ENCODE peak calls at places on chromosome 6, in six cellular contexts. L, B, J, M, Z and S are unnamed samples.
A peak's percentile ranks its signal among the peaks of the same experiment; 100 is the strongest.

GRCh38 chr6:159008656-159009288 is 8.8 kb upstream of the RSPH3 start:
- DNase-seq in B (no peak), L (peak; percentile 57), Z (peak; percentile 47), J (no peak), M (no peak), S (no peak)

GRCh38 chr6:21536280-21536766 is 57.2 kb upstream of the SOX4 start:
- DNase-seq in J (no peak), Z (no peak), L (no peak), M (no peak), B (no peak), S (no peak)

GRCh38 chr6:38580030-38580429 is 59.7 kb downstream of the BTBD9 start:
- DNase-seq in B (no peak), L (no peak), J (no peak), M (no peak), Z (no peak), S (no peak)

GRCh38 chr6:148451690-148452089 is 109.1 kb downstream of the SASH1 start:
- DNase-seq in Z (no peak), L (no peak), B (no peak), J (no peak), M (no peak), S (no peak)

GRCh38 chr6:13013681-13014550 is 297.3 kb downstream of the PHACTR1 start:
- DNase-seq in M (no peak), L (peak; percentile 37), Z (peak; percentile 4), J (no peak), B (no peak), S (no peak)

GRCh38 chr6:139426795-139427194 is 52.3 kb upstream of the CITED2 start:
- DNase-seq in L (no peak), J (no peak), B (no peak), Z (no peak), M (no peak), S (no peak)

GRCh38 chr6:35047265-35048011 is 93.7 kb downstream of the TCP11 start:
- DNase-seq in Z (peak; percentile 82), J (peak; percentile 37), M (peak; percentile 55), L (peak; percentile 83), B (no peak), S (no peak)

GRCh38 chr6:26097268-26097875 is 10.1 kb downstream of the HFE start:
- DNase-seq in Z (peak; percentile 78), L (peak; percentile 78), B (no peak), J (no peak), M (peak; percentile 59), S (no peak)

GRCh38 chr6:164303092-164304007 is 888.8 kb downstream of the QKI start:
- DNase-seq in J (no peak), B (no peak), L (peak; percentile 86), Z (peak; percentile 88), M (peak; percentile 32), S (no peak)

GRCh38 chr6:7896465-7896987 is 14.1 kb downstream of the TXNDC5 start:
- DNase-seq in B (no peak), L (no peak), M (no peak), J (no peak), Z (no peak), S (no peak)

GRCh38 chr6:6701864-6702263 is 113.3 kb downstream of the LY86 start:
- DNase-seq in L (no peak), J (no peak), B (no peak), M (no peak), Z (no peak), S (no peak)

GRCh38 chr6:3724451-3725144 is 26.9 kb downstream of the PXDC1 start:
- DNase-seq in M (peak; percentile 48), L (no peak), J (no peak), B (no peak), Z (no peak), S (no peak)

GRCh38 chr6:77034161-77034560 is 429.1 kb downstream of the HTR1B start:
- DNase-seq in B (no peak), Z (peak; percentile 83), M (no peak), L (peak; percentile 92), J (peak; percentile 70), S (peak; percentile 41)

GRCh38 chr6:87407531-87407895 is 259 bp upstream of the CFAP206 start:
- DNase-seq in J (no peak), Z (peak; percentile 44), B (no peak), M (no peak), L (peak; percentile 57), S (no peak)

GRCh38 chr6:89763550-89763949 is 56.0 kb downstream of the MDN1 start:
- DNase-seq in Z (peak; percentile 80), M (no peak), J (no peak), B (no peak), L (peak; percentile 32), S (no peak)

GRCh38 chr6:55220961-55221360 is 46.6 kb downstream of the HCRTR2 start:
- DNase-seq in L (no peak), Z (no peak), B (no peak), M (no peak), J (no peak), S (no peak)
- TF ChIP-seq CTCF in L (no peak), Z (no peak), B (no peak), M (no peak), J (no peak), S (no peak)

DNA sequence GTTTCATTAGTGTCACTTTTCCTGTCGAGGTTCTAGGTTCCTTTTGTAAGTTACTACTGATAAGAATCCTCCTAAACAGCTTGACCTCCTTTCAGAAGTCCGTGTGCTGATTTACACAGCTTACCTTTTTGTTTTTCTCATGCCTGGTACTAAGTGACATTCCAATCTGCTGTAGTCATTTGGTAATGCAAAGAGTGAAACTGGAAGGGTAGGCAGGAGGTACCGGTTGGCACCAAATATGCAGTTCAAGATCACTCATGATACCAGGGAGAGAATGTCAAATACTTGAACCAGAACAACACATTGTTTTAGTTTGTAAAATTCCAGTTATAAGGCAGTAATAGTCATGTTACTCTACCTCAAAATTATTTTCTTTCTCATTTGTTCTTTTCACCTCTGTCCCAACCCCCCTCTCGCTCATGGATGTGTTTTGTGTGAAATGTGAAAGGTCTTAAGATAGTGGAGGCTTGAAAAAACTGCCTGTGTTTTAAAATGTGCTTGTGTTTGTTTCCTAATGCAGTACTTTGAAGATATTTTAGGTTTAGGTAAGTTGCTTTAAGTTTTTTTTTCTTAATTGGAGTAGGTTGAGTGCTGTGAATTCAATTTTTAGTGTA is 23.2 kb downstream of the AFDN start:
- DNase-seq in Z (no peak), M (no peak), B (no peak), L (peak; percentile 37), J (no peak), S (no peak)
- TF ChIP-seq CTCF in Z (no peak), M (no peak), B (no peak), L (no peak), J (no peak), S (no peak)

GRCh38 chr6:160510976-160511617 is 153.0 kb downstream of the LPA start:
- DNase-seq in L (no peak), M (no peak), J (no peak), B (no peak), Z (no peak), S (no peak)
- TF ChIP-seq CTCF in L (no peak), M (no peak), J (no peak), B (no peak), Z (no peak), S (no peak)

DNA sequence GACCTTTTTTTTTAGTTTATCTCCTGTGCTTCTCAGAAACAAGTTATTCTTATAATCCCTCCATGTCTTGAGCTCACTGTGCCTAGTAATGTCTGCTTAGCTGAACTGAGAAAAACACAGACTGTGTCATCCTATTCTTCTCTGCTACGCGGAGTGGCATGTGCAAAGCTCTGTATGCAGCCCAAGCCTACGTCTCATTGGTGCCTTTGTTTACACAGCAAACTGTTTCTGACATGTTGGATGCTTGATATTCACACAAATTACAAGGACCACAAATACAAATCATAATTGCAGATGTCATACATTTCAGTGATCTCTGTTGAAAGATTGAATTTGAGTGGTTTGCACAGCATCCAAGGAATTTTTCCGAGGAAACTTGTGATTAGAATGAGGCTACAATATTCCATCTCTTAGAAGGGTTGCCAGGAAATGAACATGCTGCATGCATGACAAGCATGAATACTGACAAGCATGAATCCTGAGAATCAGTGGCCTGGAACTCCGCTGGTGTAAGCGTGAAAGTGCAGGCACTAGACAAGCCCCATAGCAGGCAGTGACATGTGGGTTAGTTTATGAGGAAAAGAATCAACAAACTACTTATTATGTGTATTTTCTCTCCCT is 128.4 kb upstream of the SGK1 start:
- DNase-seq in Z (peak; percentile 68), M (no peak), B (no peak), J (no peak), L (peak; percentile 59), S (peak; percentile 95)
- TF ChIP-seq CTCF in Z (peak; percentile 22), M (no peak), B (peak; percentile 37), J (no peak), L (no peak), S (no peak)